ENCODE peak calls at places on chromosome 20, in eight cellular contexts. I is upper lobe of right lung, X is NT2/D1, U is tibial artery, T is mammary epithelial cell, Q is cardiac muscle cell, D is right cardiac atrium, J is breast epithelium. B is an unnamed sample.

GRCh38 chr20:51631011-51631950 is 88.8 kb upstream of the NFATC2 start:
- DNase-seq in T (peak; percentile 92), J (peak; percentile 80), D (peak; percentile 70), Q (no peak), X (no peak), I (no peak), U (peak; percentile 85), B (peak; percentile 63)

GRCh38 chr20:17823382-17824144 is 123.8 kb downstream of the BANF2 start:
- DNase-seq in I (no peak), X (no peak), U (peak; percentile 32), D (no peak), Q (no peak), T (no peak), J (no peak), B (no peak)

GRCh38 chr20:31549513-31549880 is 35.3 kb downstream of the HM13 start:
- DNase-seq in T (no peak), Q (no peak), I (no peak), J (no peak), D (no peak), U (no peak), X (no peak), B (no peak)

GRCh38 chr20:22821826-22822225 is 213.3 kb upstream of the SSTR4 start:
- DNase-seq in U (no peak), Q (no peak), D (no peak), T (no peak), X (no peak), I (no peak), J (no peak), B (no peak)

GRCh38 chr20:32484221-32485125 is 100.7 kb downstream of the NOL4L start:
- DNase-seq in J (no peak), U (no peak), I (no peak), X (no peak), T (no peak), Q (peak; percentile 64), D (peak; percentile 64), B (peak; percentile 42)

GRCh38 chr20:58038123-58038654 is 190.3 kb downstream of the ANKRD60 start:
- DNase-seq in T (no peak), D (no peak), I (no peak), X (no peak), Q (no peak), J (no peak), U (no peak), B (no peak)

GRCh38 chr20:41746635-41747034 is 128.5 kb upstream of the CHD6 start:
- DNase-seq in X (no peak), J (no peak), D (no peak), Q (no peak), I (no peak), U (no peak), T (peak; percentile 3), B (no peak)

GRCh38 chr20:48606117-48606840 is 221.5 kb downstream of the PREX1 start:
- DNase-seq in J (no peak), D (no peak), I (peak; percentile 42), T (no peak), U (peak; percentile 35), X (no peak), Q (no peak), B (peak; percentile 11)

GRCh38 chr20:32159766-32160221 is 47.7 kb downstream of the PLAGL2 start:
- DNase-seq in U (peak; percentile 24), I (peak; percentile 38), Q (no peak), D (no peak), X (no peak), T (no peak), J (no peak), B (no peak)

GRCh38 chr20:25601659-25602058 is 16.3 kb upstream of the NINL start:
- DNase-seq in X (no peak), Q (no peak), I (no peak), J (no peak), U (no peak), D (no peak), T (no peak), B (no peak)

GRCh38 chr20:3003416-3003815 is 40.0 kb upstream of the GNRH2 start:
- DNase-seq in I (no peak), U (no peak), T (no peak), J (no peak), Q (no peak), D (no peak), X (no peak), B (no peak)

GRCh38 chr20:25364180-25364788 is 26.4 kb downstream of the ABHD12 start:
- DNase-seq in D (no peak), I (no peak), J (no peak), X (no peak), U (no peak), Q (no peak), T (no peak), B (no peak)

GRCh38 chr20:59743767-59744485 is 139.6 kb downstream of the PHACTR3 start:
- DNase-seq in I (no peak), D (no peak), X (no peak), Q (no peak), J (no peak), T (no peak), U (no peak), B (no peak)
- H3K9me3 ChIP-seq in I (no peaks in the 10 kb centered on the region), D (no peaks in the 10 kb centered on the region), X (peaks cover 7% of the 10 kb centered on the region), Q (no peaks in the 10 kb centered on the region), J (no peaks in the 10 kb centered on the region), T (no peaks in the 10 kb centered on the region), U (no peaks in the 10 kb centered on the region), B (no peaks in the 10 kb centered on the region)

DNA sequence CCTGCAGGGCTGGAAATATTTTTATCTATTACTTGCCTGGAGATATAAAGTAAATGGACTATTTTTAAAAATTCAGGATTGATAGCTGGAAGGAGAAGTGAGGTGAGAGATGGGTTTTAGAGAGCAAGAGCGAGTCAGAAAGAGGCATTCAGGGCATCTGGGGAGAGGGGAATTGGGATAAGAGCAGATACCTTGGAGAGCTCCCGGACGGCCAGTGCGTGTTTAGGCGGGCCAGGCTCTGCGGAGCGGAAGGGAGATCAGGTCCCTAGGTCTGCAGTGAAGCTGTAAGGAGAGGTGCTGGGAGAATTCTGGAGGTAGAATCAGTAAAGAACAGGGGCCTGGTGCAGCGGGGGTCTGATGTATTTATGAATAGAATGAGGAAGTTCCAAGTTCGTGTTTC is 47.4 kb upstream of the FAM83D start:
- DNase-seq in X (no peak), U (no peak), T (no peak), J (no peak), I (no peak), Q (peak; percentile 85), D (no peak), B (no peak)
- H3K4me1 ChIP-seq in X (peaks cover 20% of the 10 kb centered on the region), U (no peaks in the 10 kb centered on the region), T (peaks cover 3% of the 10 kb centered on the region), J (no peaks in the 10 kb centered on the region), I (peaks cover 38% of the 10 kb centered on the region), Q (no peaks in the 10 kb centered on the region), D (peaks cover 5% of the 10 kb centered on the region), B (no peaks in the 10 kb centered on the region)

GRCh38 chr20:61280217-61280980 is 28.3 kb downstream of the CDH4 start:
- DNase-seq in D (no peak), X (no peak), J (no peak), T (no peak), Q (no peak), U (no peak), I (no peak), B (no peak)

GRCh38 chr20:61284752-61285151 is 32.7 kb downstream of the CDH4 start:
- DNase-seq in T (no peak), U (no peak), I (no peak), D (no peak), X (no peak), J (no peak), Q (no peak), B (no peak)

GRCh38 chr20:61278296-61278695 is 26.2 kb downstream of the CDH4 start:
- DNase-seq in X (no peak), I (no peak), Q (no peak), T (no peak), U (no peak), J (no peak), D (no peak), B (no peak)

GRCh38 chr20:61281286-61281795 is 29.3 kb downstream of the CDH4 start:
- DNase-seq in I (no peak), T (no peak), D (no peak), X (no peak), Q (no peak), J (no peak), U (no peak), B (no peak)

DNA sequence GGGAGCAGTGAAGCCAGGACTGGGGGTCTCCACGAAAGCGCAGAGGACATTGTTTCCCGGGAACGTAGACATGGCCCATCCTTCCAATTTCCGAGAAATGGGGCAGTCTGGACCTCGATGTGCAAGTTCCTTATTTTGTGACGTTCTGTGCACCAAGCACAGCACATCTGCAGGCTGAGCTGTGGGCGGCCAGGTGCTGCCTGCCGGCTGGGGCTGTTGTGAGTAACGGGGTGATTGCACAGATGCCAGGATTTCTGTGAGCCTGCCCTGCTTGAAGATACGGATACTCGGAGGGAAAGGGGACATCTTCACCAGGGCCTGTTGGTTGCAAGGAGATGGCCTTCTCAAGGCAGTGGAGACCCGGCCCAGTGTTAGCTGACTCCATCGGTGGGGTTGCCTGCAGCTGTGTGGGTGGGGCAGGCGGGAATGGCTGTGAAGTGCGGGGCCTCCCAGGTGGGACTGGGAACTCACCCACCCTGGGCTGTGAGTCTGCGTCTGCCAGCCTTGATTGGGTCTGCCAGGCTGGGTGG is 27.6 kb downstream of the CDH4 start:
- DNase-seq in D (no peak), Q (no peak), T (no peak), U (no peak), I (no peak), J (no peak), X (no peak), B (no peak)
- H3K9me3 ChIP-seq in D (no peaks in the 10 kb centered on the region), Q (no peaks in the 10 kb centered on the region), T (no peaks in the 10 kb centered on the region), U (no peaks in the 10 kb centered on the region), I (no peaks in the 10 kb centered on the region), J (no peaks in the 10 kb centered on the region), X (peaks cover 5% of the 10 kb centered on the region), B (no peaks in the 10 kb centered on the region)

GRCh38 chr20:46090095-46090388 is 280 bp upstream of the NCOA5 start:
- DNase-seq in U (no peak), X (no peak), J (no peak), Q (peak; percentile 12), D (no peak), T (no peak), I (no peak), B (no peak)

GRCh38 chr20:46088409-46089075 is 1.2 kb downstream of the NCOA5 start:
- DNase-seq in U (no peak), I (no peak), D (no peak), Q (no peak), X (no peak), T (peak; percentile 47), J (no peak), B (no peak)

GRCh38 chr20:46089338-46090094 is at the start of gene NCOA5:
- DNase-seq in U (peak; percentile 98), Q (peak; percentile 98), T (peak; percentile 94), I (peak; percentile 98), J (peak; percentile 95), X (peak; percentile 95), D (peak; percentile 97), B (peak; percentile 97)

GRCh38 chr20:46087161-46087560 is 2.6 kb downstream of the NCOA5 start:
- DNase-seq in U (no peak), X (no peak), I (no peak), D (no peak), Q (no peak), J (no peak), T (no peak), B (no peak)

DNA sequence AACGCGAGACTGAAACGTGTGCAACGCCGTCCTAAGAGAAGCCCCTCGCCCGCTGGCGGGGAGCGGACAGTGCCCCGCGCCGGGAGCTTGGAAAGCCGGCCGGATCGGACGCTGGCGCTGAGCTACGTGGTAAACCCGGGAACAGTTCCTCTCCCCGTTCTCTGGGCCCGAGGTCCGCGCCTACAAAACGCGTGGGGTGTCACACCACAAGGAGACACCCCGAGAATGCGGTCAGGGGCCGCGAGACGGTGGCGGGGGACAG is 755 bp downstream of the NCOA5 start:
- DNase-seq in J (peak; percentile 26), U (no peak), I (no peak), D (no peak), X (no peak), Q (peak; percentile 74), T (no peak), B (no peak)
- H3K4me1 ChIP-seq in J (no peaks in the 10 kb centered on the region), U (no peaks in the 10 kb centered on the region), I (peaks cover 52% of the 10 kb centered on the region), D (peaks cover 8% of the 10 kb centered on the region), X (no peaks in the 10 kb centered on the region), Q (peaks cover 26% of the 10 kb centered on the region), T (peaks cover 20% of the 10 kb centered on the region), B (peaks cover 58% of the 10 kb centered on the region)

GRCh38 chr20:59634435-59635005 is 30.2 kb downstream of the PHACTR3 start:
- DNase-seq in Q (no peak), D (no peak), J (no peak), X (no peak), U (no peak), I (no peak), T (no peak), B (no peak)
- H3K9me3 ChIP-seq in Q (no peaks in the 10 kb centered on the region), D (no peaks in the 10 kb centered on the region), J (no peaks in the 10 kb centered on the region), X (no peaks in the 10 kb centered on the region), U (no peaks in the 10 kb centered on the region), I (no peaks in the 10 kb centered on the region), T (no peaks in the 10 kb centered on the region), B (no peaks in the 10 kb centered on the region)